ENCODE peak calls at places on chromosomes 5 and 9, in ten cellular contexts. D is kidney epithelial cell, Y is heart left ventricle, A is NB4, O is A549, C is neural progenitor cell, X is OCI-LY7, Z is astrocyte of the spinal cord, T is adipocyte, B is coronary artery. P is an unnamed sample.

GRCh38 chr5:98978528-98978927 is 49.7 kb upstream of the CHD1 start:
- DNase-seq in B (no peak), D (no peak), Y (no peak), A (no peak), Z (no peak), T (no peak), C (no peak), O (no peak), X (no peak), P (no peak)

GRCh38 chr5:163205645-163206044 is 231.8 kb upstream of the CCNG1 start:
- DNase-seq in B (no peak), X (no peak), Y (no peak), A (no peak), O (no peak), Z (no peak), D (no peak), T (no peak), C (no peak), P (no peak)

GRCh38 chr5:147939431-147940114 is 33.2 kb upstream of the C5orf46 start:
- DNase-seq in A (no peak), X (no peak), C (no peak), Z (no peak), B (no peak), O (no peak), D (no peak), Y (no peak), T (peak; percentile 25), P (no peak)

GRCh38 chr5:8839361-8840055 is 706.4 kb downstream of the SEMA5A start:
- DNase-seq in X (no peak), T (no peak), D (no peak), Z (no peak), Y (no peak), A (no peak), C (no peak), B (no peak), O (no peak), P (no peak)

GRCh38 chr5:158351485-158352140 is 492.7 kb upstream of the CLINT1 start:
- DNase-seq in Y (no peak), Z (no peak), A (no peak), T (no peak), O (no peak), X (no peak), D (no peak), C (no peak), B (no peak), P (no peak)

GRCh38 chr5:106827061-106827460 is 843.7 kb downstream of the EFNA5 start:
- DNase-seq in O (peak; percentile 5), A (no peak), B (no peak), T (peak; percentile 76), Z (no peak), C (no peak), X (no peak), D (no peak), Y (no peak), P (no peak)

GRCh38 chr5:178125253-178125916 is 5.4 kb upstream of the RMND5B start:
- DNase-seq in X (no peak), O (no peak), Z (no peak), T (no peak), B (no peak), C (no peak), D (no peak), A (no peak), Y (no peak), P (no peak)

GRCh38 chr9:27566118-27566517 is 7.2 kb downstream of the C9orf72 start:
- DNase-seq in D (no peak), T (peak; percentile 22), C (no peak), X (no peak), A (no peak), Y (no peak), B (no peak), Z (no peak), O (no peak), P (no peak)

GRCh38 chr5:10695055-10695649 is 65.9 kb downstream of the DAP start:
- DNase-seq in T (peak; percentile 91), Z (peak; percentile 75), X (peak; percentile 74), O (peak; percentile 75), B (no peak), Y (peak; percentile 77), D (no peak), A (peak; percentile 63), C (peak; percentile 72), P (peak; percentile 71)

GRCh38 chr5:109945723-109946480 is 256.2 kb downstream of the MAN2A1 start:
- DNase-seq in B (no peak), O (no peak), D (no peak), A (no peak), T (no peak), Y (no peak), X (no peak), C (no peak), Z (no peak), P (no peak)

DNA sequence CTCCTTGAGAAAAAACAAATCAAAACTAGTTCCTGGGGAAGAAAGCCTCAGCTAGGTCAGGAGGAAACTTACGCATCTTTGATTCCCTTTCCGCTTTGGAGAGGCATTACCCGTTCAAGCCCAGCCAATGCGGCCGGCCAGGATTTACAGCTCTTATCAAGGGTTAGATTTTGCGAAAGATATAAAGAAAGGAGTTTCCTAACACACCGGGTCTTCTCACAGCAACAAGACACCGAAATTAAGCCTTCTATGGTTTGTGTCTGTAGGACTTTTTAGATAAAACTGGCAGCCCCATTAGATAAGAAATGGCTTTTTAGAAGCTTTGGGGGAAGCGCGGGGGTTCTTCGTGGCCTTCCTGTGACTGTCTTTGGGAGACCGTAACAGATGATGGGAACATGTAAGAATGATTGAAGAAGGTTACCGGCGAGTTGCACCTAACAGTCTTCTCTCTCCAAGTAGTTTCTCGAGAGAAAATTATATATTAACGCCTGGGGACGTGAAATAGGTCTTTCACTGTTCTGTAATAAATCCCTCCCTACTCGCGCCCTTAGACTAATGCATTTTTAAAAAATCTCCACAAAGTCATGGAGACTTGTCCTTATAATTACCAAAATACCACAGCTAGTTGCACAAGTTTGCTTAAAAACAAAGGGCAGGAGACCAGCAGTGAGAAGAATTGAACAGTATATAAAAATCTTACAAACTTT is 1.3 kb upstream of the ISL1 start:
- DNase-seq in B (no peak), A (no peak), Z (no peak), O (no peak), T (no peak), Y (no peak), C (no peak), X (no peak), D (no peak), P (no peak)
- H3K4me3 ChIP-seq in B (peak overlapping the region; percentile 69), A (no peak overlapping the region), Z (no peak overlapping the region), O (no peak overlapping the region), T (peak overlapping the region; percentile 80), Y (no peak overlapping the region), C (peak overlapping the region; percentile 68), X (no peak overlapping the region), D (no peak overlapping the region), P (no peak overlapping the region)

GRCh38 chr9:127124091-127124490 is 1.7 kb upstream of the ANGPTL2 start:
- DNase-seq in C (peak; percentile 37), T (no peak), X (no peak), Y (no peak), O (no peak), B (no peak), D (no peak), Z (no peak), A (no peak), P (no peak)

GRCh38 chr9:127123239-127123935 is 952 bp upstream of the ANGPTL2 start:
- DNase-seq in Z (no peak), Y (no peak), A (no peak), X (no peak), C (no peak), D (no peak), O (no peak), T (no peak), B (no peak), P (no peak)

GRCh38 chr9:127119319-127119709 is 3.1 kb downstream of the ANGPTL2 start:
- DNase-seq in D (no peak), C (no peak), B (no peak), X (peak; percentile 9), T (no peak), Z (no peak), O (no peak), A (no peak), Y (no peak), P (no peak)

GRCh38 chr9:127122176-127123151 is at the start of gene ANGPTL2:
- DNase-seq in D (peak; percentile 65), O (no peak), T (peak; percentile 98), B (peak; percentile 97), X (no peak), Z (peak; percentile 94), C (peak; percentile 97), A (peak; percentile 88), Y (peak; percentile 95), P (peak; percentile 58)

DNA sequence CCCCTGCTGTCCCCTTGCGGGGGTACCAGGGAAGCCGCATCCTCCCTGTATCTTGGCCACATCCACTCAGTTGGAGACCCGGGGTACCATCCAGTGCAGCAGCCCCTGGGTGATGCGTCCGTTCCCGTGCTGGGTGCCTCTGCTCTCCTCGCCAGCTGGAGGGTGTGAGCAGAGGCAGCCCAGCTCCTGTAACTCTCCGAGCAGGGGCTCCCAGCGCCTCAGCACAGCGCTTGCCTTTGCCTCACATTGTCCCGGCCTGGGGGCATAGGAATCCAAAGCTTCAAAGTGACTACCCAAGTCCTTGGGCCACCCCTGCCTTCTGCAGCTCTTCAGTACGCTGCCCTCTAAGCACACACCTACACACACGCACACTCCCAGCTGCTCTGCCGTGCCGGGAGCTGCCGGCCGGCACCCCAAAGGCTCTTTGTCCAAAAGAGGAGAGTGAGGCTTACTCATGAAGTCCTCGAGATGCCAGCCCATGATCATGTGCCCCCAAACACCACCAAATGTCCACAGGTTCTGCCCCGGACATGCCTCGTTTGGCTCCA is 733 bp downstream of the ANGPTL2 start:
- DNase-seq in A (no peak), Y (no peak), X (no peak), C (peak; percentile 41), B (peak; percentile 75), T (peak; percentile 61), O (no peak), D (no peak), Z (peak; percentile 17), P (no peak)
- H3K4me3 ChIP-seq in A (no peak overlapping the region), Y (peak overlapping the region; percentile 52), X (no peak overlapping the region), C (peak overlapping the region; percentile 65), B (peak overlapping the region; percentile 81), T (peak overlapping the region; percentile 96), O (no peak overlapping the region), D (peak overlapping the region; percentile 51), Z (peak overlapping the region; percentile 53), P (peak overlapping the region; percentile 11)

GRCh38 chr9:95383845-95384244 is 66.3 kb upstream of the FANCC start:
- DNase-seq in Z (no peak), O (peak; percentile 14), B (no peak), C (no peak), Y (no peak), D (no peak), A (no peak), X (no peak), T (peak; percentile 35), P (no peak)
- H3K4me3 ChIP-seq in Z (no peak overlapping the region), O (no peak overlapping the region), B (no peak overlapping the region), C (no peak overlapping the region), Y (no peak overlapping the region), D (no peak overlapping the region), A (no peak overlapping the region), X (no peak overlapping the region), T (no peak overlapping the region), P (no peak overlapping the region)

DNA sequence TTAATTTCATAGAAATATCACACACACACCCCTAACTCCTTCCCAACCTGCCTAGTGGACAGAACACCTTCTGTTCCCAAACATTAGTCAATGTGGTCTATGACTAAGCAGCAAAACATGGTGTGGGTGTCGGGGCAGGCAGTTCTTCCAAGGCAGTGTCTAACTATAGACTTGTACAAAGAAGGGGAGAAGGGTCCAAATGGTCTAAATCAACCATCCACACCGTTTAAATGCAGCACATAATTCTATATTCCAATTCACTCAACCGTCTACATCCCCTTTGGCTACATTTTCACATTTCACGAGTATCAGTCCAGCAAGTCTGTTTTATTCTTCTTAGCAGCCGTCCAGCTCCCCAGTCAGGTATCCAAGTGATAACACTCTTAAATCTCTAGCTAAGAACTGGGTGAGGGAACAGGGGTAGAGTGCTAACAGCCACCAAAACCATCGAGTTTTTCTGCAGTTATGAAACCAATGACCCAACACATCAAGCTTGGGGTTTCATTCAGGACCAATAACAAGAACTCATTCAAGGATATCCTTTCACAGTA is 3.4 kb downstream of the ZNF608 start:
- DNase-seq in B (no peak), Y (peak; percentile 29), O (no peak), C (no peak), Z (peak; percentile 92), A (no peak), D (peak; percentile 77), X (peak; percentile 50), T (peak; percentile 74), P (no peak)
- H3K4me3 ChIP-seq in B (peak overlapping the region; percentile 86), Y (peak overlapping the region; percentile 36), O (no peak overlapping the region), C (peak overlapping the region; percentile 69), Z (peak overlapping the region; percentile 74), A (no peak overlapping the region), D (peak overlapping the region; percentile 80), X (peak overlapping the region; percentile 85), T (peak overlapping the region; percentile 88), P (peak overlapping the region; percentile 33)

P was measured in mucosa of descending colon.